ENCODE peak calls at places on chromosomes 13 and 19, in four cellular contexts. One of them, this sample, is unnamed.

GRCh38 chr13:44351505-44351854 is 22.1 kb upstream of the SERP2 start:
- DNase-seq in BE2C: no peak
- DNase-seq in upper lobe of right lung: no peak
- DNase-seq in stomach: no peak
- DNase-seq in this sample: no peak

GRCh38 chr19:51359294-51359693 is 6.9 kb downstream of the ETFB start:
- DNase-seq in BE2C: no peak
- DNase-seq in upper lobe of right lung: no peak
- DNase-seq in stomach: no peak
- DNase-seq in this sample: no peak

GRCh38 chr13:109180905-109181425 is 551.6 kb downstream of the MYO16 start:
- DNase-seq in BE2C: no peak
- DNase-seq in upper lobe of right lung: no peak
- DNase-seq in stomach: no peak
- DNase-seq in this sample: peak

GRCh38 chr13:87777395-87777794 is 106.2 kb downstream of the SLITRK5 start:
- DNase-seq in BE2C: no peak
- DNase-seq in upper lobe of right lung: no peak
- DNase-seq in stomach: no peak
- DNase-seq in this sample: no peak

GRCh38 chr13:99303863-99304521 is 3.2 kb downstream of the GPR183 start:
- DNase-seq in BE2C: no peak
- DNase-seq in upper lobe of right lung: peak
- DNase-seq in stomach: no peak
- DNase-seq in this sample: no peak

GRCh38 chr13:50228527-50228926 is 213.3 kb downstream of the KCNRG start:
- DNase-seq in BE2C: no peak
- DNase-seq in upper lobe of right lung: no peak
- DNase-seq in stomach: no peak
- DNase-seq in this sample: peak

GRCh38 chr19:22784051-22784450 is at the start of gene ZNF99:
- DNase-seq in BE2C: peak
- DNase-seq in upper lobe of right lung: no peak
- DNase-seq in stomach: no peak
- DNase-seq in this sample: no peak

GRCh38 chr13:114099191-114099590 is 33.2 kb downstream of the RASA3 start:
- DNase-seq in BE2C: peak
- DNase-seq in upper lobe of right lung: peak
- DNase-seq in stomach: no peak
- DNase-seq in this sample: peak

GRCh38 chr19:16373539-16373938 is 48.9 kb downstream of the KLF2 start:
- DNase-seq in BE2C: no peak
- DNase-seq in upper lobe of right lung: no peak
- DNase-seq in stomach: no peak
- DNase-seq in this sample: no peak

GRCh38 chr19:40421468-40421778 is 4.4 kb downstream of the SERTAD1 start:
- DNase-seq in BE2C: no peak
- DNase-seq in upper lobe of right lung: no peak
- DNase-seq in stomach: no peak
- DNase-seq in this sample: no peak

GRCh38 chr13:114065926-114066774 is 66.3 kb downstream of the RASA3 start:
- DNase-seq in BE2C: no peak
- DNase-seq in upper lobe of right lung: peak
- DNase-seq in stomach: no peak
- DNase-seq in this sample: no peak

GRCh38 chr19:45765365-45766292 is 3.4 kb downstream of the SIX5 start:
- DNase-seq in BE2C: no peak
- DNase-seq in upper lobe of right lung: no peak
- DNase-seq in stomach: no peak
- DNase-seq in this sample: no peak

GRCh38 chr13:26772531-26772930 is 11.9 kb upstream of the GPR12 start:
- DNase-seq in BE2C: no peak
- DNase-seq in upper lobe of right lung: no peak
- DNase-seq in stomach: no peak
- DNase-seq in this sample: no peak

GRCh38 chr13:48902421-48902820 is 73.3 kb upstream of the FNDC3A start:
- DNase-seq in BE2C: no peak
- DNase-seq in upper lobe of right lung: no peak
- DNase-seq in stomach: no peak
- DNase-seq in this sample: peak

GRCh38 chr13:46571941-46572340 is 19.0 kb downstream of the LRCH1 start:
- DNase-seq in BE2C: no peak
- DNase-seq in upper lobe of right lung: no peak
- DNase-seq in stomach: no peak
- DNase-seq in this sample: no peak

GRCh38 chr13:22369840-22370239 is 699.0 kb downstream of the FGF9 start:
- DNase-seq in BE2C: no peak
- DNase-seq in upper lobe of right lung: no peak
- DNase-seq in stomach: no peak
- DNase-seq in this sample: no peak

GRCh38 chr19:439167-439900 is 21.5 kb downstream of the SHC2 start:
- DNase-seq in BE2C: no peak
- DNase-seq in upper lobe of right lung: no peak
- DNase-seq in stomach: no peak
- DNase-seq in this sample: no peak

GRCh38 chr19:36046443-36047050 is 7.5 kb downstream of the THAP8 start:
- DNase-seq in BE2C: no peak
- DNase-seq in upper lobe of right lung: no peak
- DNase-seq in stomach: no peak
- DNase-seq in this sample: no peak

GRCh38 chr19:58020985-58021384 is 12.8 kb upstream of the ZSCAN1 start:
- DNase-seq in BE2C: no peak
- DNase-seq in upper lobe of right lung: no peak
- DNase-seq in stomach: no peak
- DNase-seq in this sample: no peak

GRCh38 chr19:2410023-2410422 is 17.4 kb downstream of the TIMM13 start:
- DNase-seq in BE2C: no peak
- DNase-seq in upper lobe of right lung: no peak
- DNase-seq in stomach: no peak
- DNase-seq in this sample: no peak

GRCh38 chr19:3506384-3507340 is 551 bp downstream of the FZR1 start:
- DNase-seq in BE2C: no peak
- DNase-seq in upper lobe of right lung: peak
- DNase-seq in stomach: peak
- DNase-seq in this sample: no peak

GRCh38 chr19:31270897-31271568 is 78.2 kb downstream of the TSHZ3 start:
- DNase-seq in BE2C: peak
- DNase-seq in upper lobe of right lung: peak
- DNase-seq in stomach: no peak
- DNase-seq in this sample: no peak

GRCh38 chr19:56133858-56134654 is 7.0 kb upstream of the ZNF444 start:
- DNase-seq in BE2C: peak
- DNase-seq in upper lobe of right lung: no peak
- DNase-seq in stomach: no peak
- DNase-seq in this sample: peak

GRCh38 chr13:101529419-101529818 is 76.9 kb downstream of the ITGBL1 start:
- DNase-seq in BE2C: no peak
- DNase-seq in upper lobe of right lung: no peak
- DNase-seq in stomach: no peak
- DNase-seq in this sample: no peak

GRCh38 chr19:4064551-4065260 is 2.0 kb downstream of the ZBTB7A start:
- DNase-seq in BE2C: peak
- DNase-seq in upper lobe of right lung: peak
- DNase-seq in stomach: peak
- DNase-seq in this sample: peak

GRCh38 chr13:25406377-25406776 is 34.6 kb downstream of the ATP8A2 start:
- DNase-seq in BE2C: no peak
- DNase-seq in upper lobe of right lung: no peak
- DNase-seq in stomach: no peak
- DNase-seq in this sample: no peak

GRCh38 chr19:31648347-31648746 is 299.1 kb upstream of the TSHZ3 start:
- DNase-seq in BE2C: no peak
- DNase-seq in upper lobe of right lung: no peak
- DNase-seq in stomach: no peak
- DNase-seq in this sample: no peak

GRCh38 chr13:64568748-64569147 is 2661.4 kb downstream of the PCDH9 start:
- DNase-seq in BE2C: no peak
- DNase-seq in upper lobe of right lung: no peak
- DNase-seq in stomach: no peak
- DNase-seq in this sample: no peak

GRCh38 chr19:2529473-2529918 is 53.6 kb downstream of the GADD45B start:
- DNase-seq in BE2C: peak
- DNase-seq in upper lobe of right lung: no peak
- DNase-seq in stomach: no peak
- DNase-seq in this sample: no peak

GRCh38 chr19:50178859-50179537 is 15.9 kb upstream of the IZUMO2 start:
- DNase-seq in BE2C: no peak
- DNase-seq in upper lobe of right lung: no peak
- DNase-seq in stomach: no peak
- DNase-seq in this sample: no peak

GRCh38 chr19:46021531-46022041 is 1.3 kb downstream of the PGLYRP1 start:
- DNase-seq in BE2C: no peak
- DNase-seq in upper lobe of right lung: no peak
- DNase-seq in stomach: peak
- DNase-seq in this sample: no peak

GRCh38 chr13:106566682-106567420 is 1.1 kb downstream of the ARGLU1 start:
- DNase-seq in BE2C: peak
- DNase-seq in upper lobe of right lung: peak
- DNase-seq in stomach: peak
- DNase-seq in this sample: peak

GRCh38 chr19:33192010-33192409 is 2.1 kb upstream of the LRP3 start:
- DNase-seq in BE2C: no peak
- DNase-seq in upper lobe of right lung: peak
- DNase-seq in stomach: no peak
- DNase-seq in this sample: no peak
- TF ChIP-seq CTCF in BE2C: peak
- TF ChIP-seq CTCF in upper lobe of right lung: no peak
- TF ChIP-seq CTCF in stomach: no peak
- TF ChIP-seq CTCF in this sample: peak

DNA sequence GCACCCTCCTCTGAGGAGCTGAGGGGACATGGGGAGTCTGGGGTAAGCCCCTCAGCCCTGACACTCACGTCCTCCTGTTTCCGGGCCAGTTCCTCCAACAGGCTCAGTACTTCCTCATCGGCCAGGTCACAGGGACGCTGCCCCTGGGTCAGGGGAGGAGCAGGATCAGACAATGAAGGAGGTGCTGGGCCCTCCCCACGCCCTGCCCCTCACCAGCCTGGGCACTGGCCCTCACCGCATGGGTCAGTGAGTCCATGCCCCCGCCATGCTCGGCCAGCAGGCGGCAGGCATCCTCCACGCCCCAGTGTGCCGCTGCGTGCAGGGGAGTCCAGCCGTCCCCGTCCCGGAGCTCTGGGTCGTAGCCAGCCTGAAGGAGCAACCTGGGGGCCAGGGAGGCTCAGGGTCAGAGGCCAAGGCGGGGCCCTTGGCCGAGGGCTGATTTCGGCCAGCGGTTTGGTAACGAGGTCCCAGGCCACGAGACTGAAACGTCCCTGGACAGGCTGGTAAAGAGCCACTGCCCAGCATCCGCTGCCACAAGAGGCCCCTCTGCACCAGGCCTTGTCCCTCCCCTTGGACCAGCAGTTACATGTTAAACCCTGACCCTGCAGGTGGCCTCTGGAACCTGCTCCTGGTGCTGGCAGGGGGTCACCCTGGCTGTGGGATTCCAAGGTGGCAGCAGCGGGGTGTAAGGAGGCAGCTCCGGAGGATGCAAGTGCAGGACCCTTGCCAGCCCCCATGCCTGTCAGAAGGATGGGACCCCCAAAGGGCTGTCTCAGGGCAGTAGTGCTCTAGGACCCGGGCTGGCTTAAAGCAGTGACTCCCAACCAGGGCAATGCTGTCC is 18.5 kb downstream of the PPP1R12C start:
- DNase-seq in BE2C: no peak
- DNase-seq in upper lobe of right lung: no peak
- DNase-seq in stomach: no peak
- DNase-seq in this sample: peak
- TF ChIP-seq CTCF in BE2C: peak
- TF ChIP-seq CTCF in upper lobe of right lung: no peak
- TF ChIP-seq CTCF in stomach: no peak
- TF ChIP-seq CTCF in this sample: peak

DNA sequence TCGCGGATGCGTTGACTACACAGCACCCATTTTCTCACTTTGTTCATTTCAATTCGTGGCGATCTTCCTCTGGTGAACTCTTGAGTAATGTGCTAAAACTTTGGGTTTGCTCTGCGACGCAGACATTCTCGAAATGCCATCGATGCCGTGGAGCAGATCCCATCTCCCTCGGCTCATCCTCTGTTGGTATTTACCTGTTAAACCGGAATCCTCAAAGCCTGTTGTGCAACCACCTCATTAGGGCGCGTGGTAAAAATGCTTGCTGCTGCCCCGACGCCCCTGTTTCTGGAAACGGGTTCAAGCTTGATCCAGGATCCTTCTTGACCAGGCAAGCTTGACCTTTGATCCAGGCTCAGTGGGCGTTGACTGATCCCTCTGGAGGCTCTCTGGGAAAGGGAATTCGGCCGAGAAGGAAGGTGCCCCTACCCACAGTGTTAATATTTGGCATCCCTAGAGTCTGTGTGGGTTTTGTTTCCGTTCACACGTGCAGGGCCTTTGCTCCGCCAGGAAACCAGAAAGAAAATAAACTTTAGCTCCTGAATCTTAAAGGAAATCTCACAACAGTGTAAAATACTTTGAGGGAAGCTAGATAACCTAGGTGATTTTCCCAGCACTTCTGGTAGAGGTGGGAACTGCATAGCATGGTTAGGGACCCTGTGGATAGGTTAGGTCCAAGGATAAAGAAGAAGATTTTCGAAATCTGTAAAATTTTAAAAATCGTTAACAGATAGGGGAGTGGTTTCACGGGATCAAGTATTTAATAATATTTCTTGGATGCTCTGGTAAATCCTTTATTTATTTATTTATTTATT is 1.0 kb downstream of the LSM14A start:
- DNase-seq in BE2C: no peak
- DNase-seq in upper lobe of right lung: no peak
- DNase-seq in stomach: peak
- DNase-seq in this sample: peak
- TF ChIP-seq CTCF in BE2C: no peak
- TF ChIP-seq CTCF in upper lobe of right lung: no peak
- TF ChIP-seq CTCF in stomach: no peak
- TF ChIP-seq CTCF in this sample: peak

DNA sequence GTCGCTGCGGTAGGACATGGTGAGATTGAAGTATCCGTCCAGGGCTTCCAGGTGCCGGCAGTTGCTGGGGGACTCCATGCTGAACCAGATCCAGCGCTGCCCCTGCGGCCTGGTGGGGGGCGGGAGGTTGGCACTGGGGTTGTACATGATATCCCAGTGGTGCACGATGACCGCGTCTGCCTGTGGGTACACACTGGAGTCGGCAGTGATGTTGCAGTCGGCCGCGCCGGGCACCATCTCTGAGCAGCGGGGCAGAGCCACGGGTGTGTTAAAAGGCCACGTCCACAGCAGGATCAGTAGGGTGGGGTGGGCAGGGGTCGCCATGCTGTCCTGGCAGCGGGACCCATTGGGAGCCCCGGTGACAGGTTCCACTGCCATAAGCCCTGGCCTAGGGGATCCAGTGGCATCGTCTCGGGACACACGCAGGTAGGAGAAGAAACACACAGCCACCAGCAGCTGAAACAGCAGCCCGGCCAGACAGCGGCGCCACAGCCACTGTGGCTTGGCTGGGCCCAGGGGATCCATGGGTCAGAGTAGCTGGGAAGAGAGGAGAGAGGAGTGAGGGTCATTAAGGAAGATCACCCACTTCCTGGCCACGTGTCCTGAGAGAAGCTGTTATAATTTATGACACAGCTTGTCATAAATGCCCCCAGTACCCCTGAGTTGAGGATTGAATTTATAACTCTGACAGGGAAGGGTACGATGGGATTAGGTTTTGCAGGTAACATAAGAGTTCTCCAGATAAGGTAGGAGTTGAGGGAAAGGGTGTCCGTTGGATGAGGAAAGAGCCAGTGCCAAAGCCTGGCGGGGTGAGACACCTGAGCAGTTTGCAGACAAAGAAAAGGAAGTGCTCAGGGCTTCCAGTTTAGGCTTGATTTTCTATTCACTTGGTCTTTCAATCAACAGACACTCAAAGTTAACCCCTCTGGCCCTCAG is 2.9 kb downstream of the FUT5 start:
- DNase-seq in BE2C: no peak
- DNase-seq in upper lobe of right lung: no peak
- DNase-seq in stomach: no peak
- DNase-seq in this sample: no peak
- TF ChIP-seq CTCF in BE2C: no peak
- TF ChIP-seq CTCF in upper lobe of right lung: no peak
- TF ChIP-seq CTCF in stomach: no peak
- TF ChIP-seq CTCF in this sample: no peak